ENCODE peak calls at places on chromosomes 7 and 10, in seven cellular contexts. S, K, F, O, M, Q and W are unnamed samples.

GRCh38 chr7:11193131-11193867 is 219.6 kb downstream of the PHF14 start:
- DNase-seq in S (peak; percentile 75), K (no peak), F (peak; percentile 68), O (no peak), M (no peak), Q (peak; percentile 21), W (no peak)

GRCh38 chr10:63137306-63137705 is 4.2 kb downstream of the NRBF2 start:
- DNase-seq in S (no peak), K (no peak), F (no peak), O (no peak), M (no peak), Q (peak; percentile 69), W (no peak)

GRCh38 chr7:100575206-100575631 is 1.5 kb upstream of the SAP25 start:
- DNase-seq in S (peak; percentile 48), K (no peak), F (peak; percentile 59), O (no peak), M (no peak), Q (no peak), W (no peak)

GRCh38 chr7:158743219-158743618 is 38.6 kb upstream of the NCAPG2 start:
- DNase-seq in S (peak; percentile 72), K (no peak), F (no peak), O (no peak), M (no peak), Q (no peak), W (no peak)

GRCh38 chr10:79260803-79261740 is 86.2 kb upstream of the PPIF start:
- DNase-seq in S (peak; percentile 61), K (no peak), F (no peak), O (no peak), M (no peak), Q (no peak), W (no peak)

GRCh38 chr7:7843240-7843639 is 124.8 kb upstream of the RPA3 start:
- DNase-seq in S (no peak), K (no peak), F (no peak), O (no peak), M (no peak), Q (no peak), W (no peak)

GRCh38 chr10:97291357-97292096 is 910 bp downstream of the ARHGAP19 start:
- DNase-seq in S (no peak), K (no peak), F (no peak), O (no peak), M (no peak), Q (no peak), W (no peak)

GRCh38 chr10:96044686-96045085 is 1.3 kb downstream of the CCNJ start:
- DNase-seq in S (no peak), K (no peak), F (no peak), O (no peak), M (no peak), Q (peak; percentile 26), W (no peak)

GRCh38 chr10:120949511-120950102 is 98.4 kb downstream of the WDR11 start:
- DNase-seq in S (peak; percentile 52), K (no peak), F (no peak), O (no peak), M (no peak), Q (no peak), W (no peak)

GRCh38 chr7:140478361-140479061 is 794 bp downstream of the MKRN1 start:
- DNase-seq in S (peak; percentile 44), K (peak; percentile 36), F (peak; percentile 71), O (peak; percentile 13), M (no peak), Q (peak; percentile 22), W (no peak)

GRCh38 chr10:128704716-128705115 is 578.5 kb upstream of the MKI67 start:
- DNase-seq in S (no peak), K (no peak), F (no peak), O (no peak), M (no peak), Q (no peak), W (no peak)

GRCh38 chr7:113629244-113629643 is 289.6 kb downstream of the PPP1R3A start:
- DNase-seq in S (no peak), K (no peak), F (no peak), O (no peak), M (no peak), Q (no peak), W (no peak)

GRCh38 chr10:114412907-114413386 is 8.6 kb upstream of the AFAP1L2 start:
- DNase-seq in S (no peak), K (no peak), F (no peak), O (peak; percentile 44), M (no peak), Q (peak; percentile 48), W (no peak)

GRCh38 chr7:80902035-80902434 is 16.8 kb downstream of the SEMA3C start:
- DNase-seq in S (no peak), K (no peak), F (no peak), O (no peak), M (no peak), Q (no peak), W (no peak)

GRCh38 chr7:74343281-74344127 is 54.3 kb downstream of the CLIP2 start:
- DNase-seq in S (no peak), K (no peak), F (no peak), O (peak; percentile 71), M (no peak), Q (peak; percentile 81), W (no peak)

GRCh38 chr10:20166291-20166690 is 350.1 kb downstream of the PLXDC2 start:
- DNase-seq in S (no peak), K (no peak), F (no peak), O (no peak), M (no peak), Q (no peak), W (no peak)

GRCh38 chr10:98534046-98534445 is 87.3 kb upstream of the HPS1 start:
- DNase-seq in S (no peak), K (no peak), F (no peak), O (no peak), M (no peak), Q (no peak), W (no peak)

GRCh38 chr7:114008696-114009095 is 89.9 kb upstream of the PPP1R3A start:
- DNase-seq in S (no peak), K (no peak), F (no peak), O (no peak), M (no peak), Q (no peak), W (no peak)

GRCh38 chr7:102836206-102836938 is 76.4 kb upstream of the LRRC17 start:
- DNase-seq in S (no peak), K (no peak), F (no peak), O (peak; percentile 63), M (peak; percentile 69), Q (peak; percentile 98), W (no peak)

GRCh38 chr10:72127571-72127970 is 39.2 kb upstream of the SPOCK2 start:
- DNase-seq in S (no peak), K (no peak), F (no peak), O (no peak), M (no peak), Q (no peak), W (no peak)

GRCh38 chr10:72124984-72125383 is 36.6 kb upstream of the SPOCK2 start:
- DNase-seq in S (no peak), K (no peak), F (no peak), O (no peak), M (no peak), Q (peak; percentile 74), W (no peak)

GRCh38 chr10:72126872-72127232 is 38.5 kb upstream of the SPOCK2 start:
- DNase-seq in S (no peak), K (no peak), F (no peak), O (no peak), M (no peak), Q (no peak), W (no peak)

GRCh38 chr10:72123616-72124015 is 35.3 kb upstream of the SPOCK2 start:
- DNase-seq in S (no peak), K (no peak), F (no peak), O (no peak), M (no peak), Q (no peak), W (no peak)

DNA sequence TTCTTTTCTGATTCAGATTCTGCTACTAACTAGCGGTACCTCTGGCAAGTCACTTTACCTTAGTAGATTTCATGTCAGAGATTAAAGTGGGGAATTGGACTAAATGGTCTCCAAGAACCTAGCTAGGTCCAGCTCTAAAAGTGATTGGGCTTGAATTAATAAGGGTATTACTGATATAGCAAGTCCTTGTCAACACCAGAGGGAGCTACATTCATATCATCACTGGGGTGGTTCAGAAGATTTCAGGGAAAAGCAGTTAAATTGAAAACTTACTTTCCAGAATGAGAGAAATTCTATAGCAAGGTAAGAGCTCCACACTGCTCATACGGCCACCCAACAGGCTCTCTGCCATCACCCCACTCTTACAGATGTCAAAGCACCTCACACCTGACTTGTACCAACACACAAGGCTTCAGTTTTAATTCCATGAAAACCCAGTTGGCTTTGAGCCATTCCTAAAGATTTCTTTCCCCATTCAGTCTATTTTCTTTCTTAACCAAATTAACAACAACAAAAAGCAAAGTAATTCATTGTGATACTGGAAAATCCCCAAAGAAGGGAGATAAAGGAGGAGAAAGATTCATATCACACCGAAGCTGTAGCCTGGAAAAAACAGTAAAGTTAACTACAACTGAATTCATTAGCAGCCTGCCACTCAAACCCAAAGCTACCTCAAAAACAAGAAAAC is 38.0 kb upstream of the SPOCK2 start:
- DNase-seq in S (no peak), K (no peak), F (no peak), O (peak; percentile 73), M (peak; percentile 50), Q (peak; percentile 36), W (no peak)
- TF ChIP-seq CTCF in S (peak; percentile 62), K (no peak), F (peak; percentile 45), O (peak; percentile 85), M (peak; percentile 49), Q (peak; percentile 62), W (peak; percentile 78)

DNA sequence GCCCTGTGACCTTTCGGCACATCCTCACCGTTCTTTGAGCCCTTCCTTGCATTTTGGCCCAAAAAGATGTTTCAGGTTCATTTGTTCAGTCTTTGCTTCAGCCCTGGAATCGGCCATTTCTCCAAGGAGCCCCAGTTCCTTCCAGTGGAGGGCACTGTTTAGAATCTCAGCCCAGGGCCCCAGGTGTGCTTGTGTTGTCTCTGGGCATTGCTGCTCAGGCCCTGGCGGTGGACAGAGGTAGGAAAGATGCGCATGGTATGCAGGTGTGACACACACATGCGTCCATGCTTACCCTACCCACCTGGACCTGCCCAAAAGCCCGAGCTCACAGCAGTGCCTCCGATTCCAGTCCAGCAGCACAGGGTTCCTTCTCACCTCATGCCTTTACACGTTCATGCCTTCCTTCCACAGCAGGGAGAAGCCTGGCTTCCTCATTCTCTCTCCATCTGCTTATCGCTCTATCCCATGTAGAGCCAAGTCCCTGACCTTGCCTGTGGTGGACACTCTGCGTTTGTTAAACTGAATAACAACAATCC is 70.6 kb downstream of the LHPP start:
- DNase-seq in S (peak; percentile 90), K (no peak), F (no peak), O (peak; percentile 41), M (no peak), Q (no peak), W (no peak)
- TF ChIP-seq CTCF in S (peak; percentile 89), K (no peak), F (peak; percentile 10), O (peak; percentile 27), M (peak; percentile 36), Q (peak; percentile 19), W (peak; percentile 64)

DNA sequence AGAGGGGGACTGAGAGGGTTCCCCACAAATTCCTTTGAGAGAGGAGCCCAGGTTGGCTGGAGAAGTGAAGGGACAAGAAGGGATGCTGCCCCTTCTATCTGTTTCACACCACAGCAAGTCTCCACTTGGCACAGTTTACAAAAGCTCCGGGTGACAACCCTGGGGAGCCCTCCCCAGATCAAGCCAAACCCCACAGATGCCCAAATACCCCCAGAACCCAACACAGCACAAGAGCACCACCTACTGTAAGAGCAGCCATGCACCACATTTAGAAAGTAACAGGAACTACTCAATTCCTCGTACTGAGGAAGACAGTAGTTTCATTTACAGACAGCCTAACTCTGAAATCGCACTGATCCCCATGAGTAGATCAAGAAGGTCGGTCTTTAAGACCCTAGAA is 67.8 kb upstream of the ATP6V0A4 start:
- DNase-seq in S (no peak), K (no peak), F (no peak), O (no peak), M (no peak), Q (no peak), W (no peak)
- TF ChIP-seq CTCF in S (peak; percentile 66), K (peak; percentile 52), F (peak; percentile 29), O (peak; percentile 58), M (peak; percentile 17), Q (peak; percentile 8), W (peak; percentile 73)

GRCh38 chr7:66140924-66141323 is 26.3 kb downstream of the CRCP start:
- DNase-seq in S (no peak), K (no peak), F (peak; percentile 74), O (peak; percentile 51), M (no peak), Q (peak; percentile 77), W (no peak)
- TF ChIP-seq CTCF in S (peak; percentile 64), K (no peak), F (peak; percentile 64), O (peak; percentile 28), M (peak; percentile 62), Q (peak; percentile 44), W (peak; percentile 79)